ENCODE peak calls at places on chromosomes 1 and 21, in four cellular contexts. M, X, T and P are unnamed samples.

GRCh38 chr1:202037706-202038296 is 27.4 kb downstream of the ELF3 start:
- DNase-seq in M (no peak), X (no peak), T (no peak), P (no peak)

GRCh38 chr21:42043961-42044360 is 27.2 kb upstream of the UMODL1 start:
- DNase-seq in M (no peak), X (no peak), T (no peak), P (no peak)

GRCh38 chr1:94790670-94791069 is 29.5 kb upstream of the SLC44A3 start:
- DNase-seq in M (no peak), X (no peak), T (no peak), P (no peak)

GRCh38 chr1:178739285-178740045 is 14.4 kb downstream of the RALGPS2 start:
- DNase-seq in M (no peak), X (no peak), T (no peak), P (no peak)

GRCh38 chr1:29912413-29912812 is 676.1 kb downstream of the PTPRU start:
- DNase-seq in M (no peak), X (no peak), T (no peak), P (peak)

GRCh38 chr1:29370067-29370466 is 133.7 kb downstream of the PTPRU start:
- DNase-seq in M (no peak), X (no peak), T (no peak), P (no peak)

GRCh38 chr1:7454052-7454815 is 316.9 kb upstream of the VAMP3 start:
- DNase-seq in M (peak), X (no peak), T (no peak), P (peak)

GRCh38 chr1:93625582-93626327 is 55.9 kb downstream of the BCAR3 start:
- DNase-seq in M (no peak), X (no peak), T (peak), P (no peak)

GRCh38 chr1:53398091-53398490 is 61.1 kb upstream of the DMRTB1 start:
- DNase-seq in M (no peak), X (no peak), T (no peak), P (no peak)

GRCh38 chr21:45433301-45433700 is 28.3 kb downstream of the COL18A1 start:
- DNase-seq in M (no peak), X (peak), T (no peak), P (no peak)

GRCh38 chr1:178541829-178542553 is 29.1 kb downstream of the TEX35 start:
- DNase-seq in M (peak), X (peak), T (no peak), P (peak)

GRCh38 chr1:248926401-248927182 is 20.6 kb downstream of the PGBD2 start:
- DNase-seq in M (no peak), X (no peak), T (no peak), P (peak)

GRCh38 chr1:108590947-108591346 is 31.0 kb downstream of the EEIG2 start:
- DNase-seq in M (no peak), X (no peak), T (peak), P (no peak)

GRCh38 chr1:232927722-232928505 is 22.5 kb upstream of the NTPCR start:
- DNase-seq in M (no peak), X (no peak), T (no peak), P (no peak)

GRCh38 chr1:6273380-6273891 is 12.5 kb upstream of the GPR153 start:
- DNase-seq in M (peak), X (no peak), T (no peak), P (no peak)

GRCh38 chr21:18443686-18444085 is 40.1 kb upstream of the TMPRSS15 start:
- DNase-seq in M (no peak), X (no peak), T (no peak), P (no peak)

GRCh38 chr1:54253480-54253879 is 53.5 kb downstream of the MRPL37 start:
- DNase-seq in M (no peak), X (no peak), T (peak), P (no peak)

GRCh38 chr1:159212596-159212995 is 7.9 kb downstream of the ACKR1 start:
- DNase-seq in M (no peak), X (no peak), T (no peak), P (no peak)

GRCh38 chr1:41887365-41887764 is 31.4 kb downstream of the HIVEP3 start:
- DNase-seq in M (no peak), X (no peak), T (no peak), P (no peak)

GRCh38 chr1:2194319-2194897 is at the start of gene FAAP20:
- DNase-seq in M (peak), X (peak), T (peak), P (peak)

GRCh38 chr1:23984417-23985186 is 4.5 kb upstream of the SRSF10 start:
- DNase-seq in M (no peak), X (no peak), T (no peak), P (no peak)

GRCh38 chr1:165696625-165697100 is 1.7 kb downstream of the ALDH9A1 start:
- DNase-seq in M (no peak), X (no peak), T (peak), P (peak)

GRCh38 chr1:56019922-56020321 is 559.4 kb downstream of the PLPP3 start:
- DNase-seq in M (no peak), X (no peak), T (no peak), P (no peak)

GRCh38 chr1:25642710-25643109 is 26.1 kb downstream of the MAN1C1 start:
- DNase-seq in M (no peak), X (no peak), T (no peak), P (no peak)

GRCh38 chr21:31397939-31398338 is 53.9 kb upstream of the TIAM1 start:
- DNase-seq in M (no peak), X (no peak), T (no peak), P (no peak)

GRCh38 chr1:199449221-199449620 is 578.3 kb upstream of the NR5A2 start:
- DNase-seq in M (no peak), X (no peak), T (no peak), P (no peak)

GRCh38 chr1:29683472-29683871 is 447.1 kb downstream of the PTPRU start:
- DNase-seq in M (no peak), X (no peak), T (no peak), P (no peak)

GRCh38 chr1:158754420-158754819 is at the start of gene OR6K6:
- DNase-seq in M (no peak), X (no peak), T (no peak), P (no peak)

GRCh38 chr1:161305872-161306519 is 3.8 kb downstream of the MPZ start:
- DNase-seq in M (peak), X (peak), T (no peak), P (peak)

GRCh38 chr21:37849703-37850102 is 66.6 kb downstream of the KCNJ6 start:
- DNase-seq in M (no peak), X (no peak), T (no peak), P (no peak)

GRCh38 chr1:187051618-187052232 is 223.0 kb downstream of the PLA2G4A start:
- DNase-seq in M (no peak), X (no peak), T (peak), P (peak)

GRCh38 chr1:222914861-222915632 is 100.2 kb downstream of the DISP1 start:
- DNase-seq in M (no peak), X (no peak), T (no peak), P (no peak)

GRCh38 chr1:38293530-38293929 is 246.9 kb upstream of the POU3F1 start:
- DNase-seq in M (no peak), X (no peak), T (no peak), P (no peak)

GRCh38 chr1:179036844-179037465 is 11.3 kb downstream of the FAM20B start:
- DNase-seq in M (no peak), X (no peak), T (no peak), P (no peak)

GRCh38 chr1:203264052-203264501 is 34.6 kb upstream of the CHIT1 start:
- DNase-seq in M (no peak), X (no peak), T (no peak), P (no peak)

GRCh38 chr1:192521734-192522133 is 53.8 kb upstream of the RGS1 start:
- DNase-seq in M (peak), X (no peak), T (no peak), P (peak)

GRCh38 chr1:27594542-27595510 is 9.1 kb downstream of the AHDC1 start:
- DNase-seq in M (no peak), X (no peak), T (peak), P (no peak)